ENCODE peak calls at places on chromosomes 1 and 21, in four cellular contexts. U is HCT116, R is HepG2, O is K562. Z is an unnamed sample.

GRCh38 chr1:178684542-178685000 is 40.5 kb upstream of the RALGPS2 start:
- DNase-seq in O (no peak), U (peak), R (peak), Z (no peak)

GRCh38 chr21:46551636-46552241 is 53.1 kb downstream of the S100B start:
- DNase-seq in U (no peak), R (no peak), O (no peak), Z (no peak)

GRCh38 chr1:116254001-116254400 is 119.0 kb upstream of the ATP1A1 start:
- DNase-seq in R (no peak), O (no peak), U (no peak), Z (no peak)

GRCh38 chr21:38721055-38721454 is 84.7 kb upstream of the ETS2 start:
- DNase-seq in O (no peak), R (no peak), U (no peak), Z (no peak)

GRCh38 chr21:35838987-35839763 is 221.2 kb downstream of the SETD4 start:
- DNase-seq in O (no peak), U (no peak), R (no peak), Z (no peak)

GRCh38 chr1:33762099-33762830 is 101.6 kb upstream of the HMGB4 start:
- DNase-seq in O (no peak), R (no peak), U (no peak), Z (no peak)

GRCh38 chr21:46372014-46372485 is 48.1 kb downstream of the PCNT start:
- DNase-seq in O (no peak), U (no peak), R (no peak), Z (no peak)

GRCh38 chr1:180198186-180198585 is 31.9 kb upstream of the LHX4 start:
- DNase-seq in O (no peak), U (no peak), R (no peak), Z (peak)

GRCh38 chr1:35049116-35049515 is 17.4 kb upstream of the ZMYM6 start:
- DNase-seq in R (no peak), O (no peak), U (no peak), Z (no peak)

GRCh38 chr1:58496042-58496441 is 50.5 kb downstream of the OMA1 start:
- DNase-seq in O (no peak), U (no peak), R (no peak), Z (no peak)

GRCh38 chr1:233172201-233172600 is 123.3 kb downstream of the PCNX2 start:
- DNase-seq in R (peak), O (peak), U (peak), Z (peak)

GRCh38 chr21:33231526-33231925 is 1.8 kb downstream of the IFNAR2 start:
- DNase-seq in R (no peak), O (no peak), U (no peak), Z (no peak)

GRCh38 chr1:8315573-8316475 is 2.1 kb upstream of the SLC45A1 start:
- DNase-seq in U (no peak), O (no peak), R (peak), Z (no peak)

GRCh38 chr1:57887973-57888491 is 464.2 kb upstream of the DAB1 start:
- DNase-seq in U (no peak), R (no peak), O (no peak), Z (no peak)

GRCh38 chr1:206693029-206693428 is 8.3 kb downstream of the MAPKAPK2 start:
- DNase-seq in R (no peak), U (no peak), O (peak), Z (no peak)
- TF ChIP-seq JUND in R (no peak), U (no peak), O (no peak), Z (no peak)

GRCh38 chr1:113453771-113454083 is 63.4 kb downstream of the MAGI3 start:
- DNase-seq in R (no peak), O (no peak), U (no peak), Z (no peak)

GRCh38 chr1:113455374-113455773 is 65.1 kb downstream of the MAGI3 start:
- DNase-seq in U (no peak), R (no peak), O (no peak), Z (no peak)

GRCh38 chr1:113451710-113452109 is 61.4 kb downstream of the MAGI3 start:
- DNase-seq in U (no peak), R (no peak), O (no peak), Z (no peak)

GRCh38 chr1:113456967-113457366 is 66.7 kb downstream of the MAGI3 start:
- DNase-seq in O (peak), U (peak), R (peak), Z (no peak)

GRCh38 chr1:113452921-113453770 is 62.8 kb downstream of the MAGI3 start:
- DNase-seq in O (peak), U (peak), R (peak), Z (no peak)
- TF ChIP-seq JUND in O (no peak), U (no peak), R (no peak), Z (no peak)

GRCh38 chr21:34351786-34352241 is 12.0 kb upstream of the KCNE2 start:
- DNase-seq in R (peak), O (peak), U (peak), Z (peak)
- TF ChIP-seq JUND in R (no peak), O (peak), U (no peak), Z (no peak)

GRCh38 chr1:162369571-162369970 is 7.1 kb downstream of the SPATA46 start:
- DNase-seq in R (no peak), U (no peak), O (no peak), Z (no peak)
- TF ChIP-seq JUND in R (no peak), U (no peak), O (no peak), Z (no peak)

DNA sequence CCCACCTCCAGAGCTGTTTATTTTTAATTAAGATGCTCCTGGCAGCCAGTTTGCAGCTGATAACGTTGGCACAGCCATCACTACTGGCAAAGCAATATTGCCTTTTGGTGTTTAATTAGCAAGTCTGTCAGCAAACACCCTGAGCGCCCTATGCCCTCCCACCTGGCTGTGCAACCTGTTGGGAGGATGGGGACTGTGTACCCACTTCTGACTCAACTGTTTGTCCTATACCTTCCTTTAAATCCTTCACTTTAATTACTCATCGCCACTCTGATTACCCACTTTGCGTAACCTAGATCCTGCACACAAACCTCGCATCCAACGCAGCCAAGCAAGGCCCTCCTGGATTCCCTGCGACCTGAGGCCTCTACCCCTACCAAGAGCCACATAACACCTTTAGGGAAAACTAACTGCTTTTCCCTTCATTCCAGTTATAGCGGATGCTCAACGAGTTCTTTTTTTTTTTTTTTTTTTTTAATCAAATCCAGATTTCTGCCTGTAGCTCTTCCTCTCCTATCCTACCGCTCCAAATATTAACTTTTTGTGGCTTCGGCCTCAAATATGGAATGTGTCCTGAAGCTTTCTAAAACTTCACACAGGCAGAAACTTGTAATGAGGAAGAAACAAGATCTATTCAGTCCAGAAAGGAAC is 67.0 kb downstream of the BCAR3 start:
- DNase-seq in O (no peak), R (peak), U (no peak), Z (peak)
- TF ChIP-seq JUND in O (no peak), R (no peak), U (no peak), Z (peak)

DNA sequence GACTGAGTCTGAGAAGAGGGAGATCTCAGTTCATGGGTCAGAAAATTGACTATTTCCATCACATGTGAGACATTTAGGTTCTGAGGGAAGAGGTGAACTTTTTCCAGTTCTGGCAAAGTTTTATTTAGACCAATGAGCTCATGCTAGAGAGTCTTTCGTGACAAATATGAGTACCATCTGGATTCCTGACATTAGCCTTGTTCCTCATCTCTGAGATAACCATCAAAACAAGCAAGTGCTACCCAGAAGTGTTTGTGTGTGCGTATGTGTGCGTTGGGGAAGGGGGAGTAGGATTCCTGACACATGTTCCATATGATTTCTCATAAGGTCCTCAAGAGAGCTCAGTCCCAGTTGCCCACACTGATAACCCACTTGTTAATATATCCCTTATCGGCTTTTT is 120.6 kb downstream of the FASLG start:
- DNase-seq in R (no peak), U (no peak), O (no peak), Z (no peak)
- TF ChIP-seq JUND in R (no peak), U (no peak), O (no peak), Z (no peak)

GRCh38 chr1:5992814-5993552 is 758 bp upstream of the NPHP4 start:
- DNase-seq in O (peak), R (no peak), U (no peak), Z (no peak)

GRCh38 chr1:5992034-5992813 is at the start of gene NPHP4:
- DNase-seq in U (peak), R (peak), O (peak), Z (peak)

GRCh38 chr1:5991784-5992033 is 516 bp downstream of the NPHP4 start:
- DNase-seq in U (no peak), R (no peak), O (no peak), Z (no peak)

GRCh38 chr1:5989731-5990271 is 2.4 kb downstream of the NPHP4 start:
- DNase-seq in O (no peak), R (no peak), U (no peak), Z (no peak)

DNA sequence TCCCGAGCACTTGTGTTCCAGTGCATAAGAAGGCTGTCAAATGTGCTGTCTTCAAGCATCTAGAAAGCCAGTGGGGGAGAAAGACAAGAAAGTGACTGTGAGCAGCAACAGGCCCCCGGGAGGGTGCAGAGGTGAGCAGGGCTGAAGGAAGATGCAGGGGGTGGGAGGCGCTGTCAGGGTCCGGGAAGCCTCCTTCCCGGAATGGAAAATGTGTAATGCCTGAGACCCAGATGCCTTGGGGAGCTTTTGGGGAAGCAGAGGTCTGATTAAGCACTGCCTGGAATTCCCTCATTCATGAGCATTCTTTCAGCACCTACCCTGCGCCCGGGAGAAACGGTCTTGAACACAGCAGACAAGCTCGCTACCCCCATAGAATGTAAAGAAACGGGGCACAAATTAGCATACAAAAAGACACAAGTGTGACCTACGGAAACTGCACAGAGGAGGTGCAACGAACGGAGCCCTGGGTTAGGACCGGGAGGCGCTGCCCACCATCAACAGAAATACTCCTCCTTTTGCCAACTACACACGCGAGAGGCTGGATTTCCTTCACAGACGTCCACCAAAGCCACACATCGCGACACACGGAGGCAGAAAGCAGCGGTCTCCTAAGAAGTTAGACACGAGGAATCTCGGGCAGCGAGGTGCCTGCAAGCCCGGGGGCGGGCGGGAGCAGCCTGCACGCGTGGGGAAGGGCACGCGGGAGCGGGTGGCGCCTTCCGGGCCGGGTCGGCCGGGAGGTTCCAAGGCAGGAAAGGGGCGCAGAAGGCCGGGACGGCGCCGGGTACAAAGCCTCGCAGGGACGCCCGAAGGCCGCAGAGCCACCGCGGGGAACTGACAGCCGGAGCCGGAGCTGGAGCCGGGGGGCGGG is 1.1 kb downstream of the NPHP4 start:
- DNase-seq in U (no peak), O (peak), R (no peak), Z (peak)
- TF ChIP-seq JUND in U (no peak), O (no peak), R (no peak), Z (no peak)

GRCh38 chr1:32411261-32411660 is 17.0 kb upstream of the BSDC1 start:
- DNase-seq in R (no peak), O (no peak), U (no peak), Z (no peak)
- TF ChIP-seq JUND in R (no peak), O (no peak), U (no peak), Z (no peak)

GRCh38 chr1:234478481-234479309 is at the start of gene TARBP1:
- DNase-seq in R (peak), O (peak), U (peak), Z (peak)
- TF ChIP-seq JUND in R (no peak), O (peak), U (no peak), Z (no peak)

DNA sequence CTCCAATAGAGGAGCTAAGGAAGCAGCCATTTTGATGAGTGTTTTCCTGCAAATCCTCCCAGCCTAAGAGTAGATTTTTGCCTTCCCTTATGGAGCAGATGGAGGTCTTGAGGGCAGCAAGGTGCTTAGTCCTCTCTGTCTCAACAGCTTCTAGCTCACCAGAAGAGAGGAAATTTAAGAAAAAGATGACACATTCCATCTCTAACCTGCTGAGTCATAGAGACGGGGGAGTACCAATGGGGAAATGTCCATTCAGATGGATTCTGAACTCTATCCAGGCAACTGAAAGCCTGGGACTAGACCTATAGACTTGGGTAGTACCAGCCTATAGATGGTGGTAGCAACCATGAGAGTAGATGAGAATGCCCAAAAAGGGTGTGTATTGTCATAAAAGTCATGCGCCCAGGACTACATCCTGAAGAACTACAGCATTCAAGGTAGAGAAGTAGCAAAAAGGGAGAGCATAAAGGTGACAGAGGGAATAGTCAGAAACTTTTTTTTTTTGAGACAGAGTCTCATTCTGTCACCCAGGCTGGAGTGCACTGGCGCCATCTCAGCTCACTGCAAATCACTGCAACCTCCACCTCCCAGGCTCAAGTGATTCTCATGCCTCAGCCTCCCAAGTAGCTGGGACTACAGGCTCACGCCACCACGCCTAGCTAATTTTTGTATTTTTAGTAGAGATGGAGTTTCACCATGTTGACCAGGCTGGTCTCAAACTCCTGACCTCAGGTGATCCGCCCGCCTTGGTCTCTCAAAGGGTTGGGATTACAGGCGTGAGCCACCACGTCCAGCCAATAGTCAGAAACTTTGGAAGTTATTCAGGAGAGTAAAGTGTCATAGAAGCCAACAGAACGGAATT is 10.7 kb upstream of the ELOA start:
- DNase-seq in R (no peak), U (no peak), O (peak), Z (no peak)
- TF ChIP-seq JUND in R (no peak), U (no peak), O (peak), Z (no peak)